ENCODE peak calls at places on chromosomes 7 and 10, in five cellular contexts. One of them, this sample, is unnamed.

GRCh38 chr7:152464312-152465117 is 28.7 kb upstream of the KMT2C start:
- DNase-seq in aorta: peak; percentile 92
- DNase-seq in transverse colon: peak; percentile 77
- DNase-seq in Peyer's patch: peak; percentile 56
- DNase-seq in MM.1S: peak; percentile 75
- DNase-seq in this sample: peak; percentile 90

GRCh38 chr10:101297901-101298451 is 56.0 kb upstream of the BTRC start:
- DNase-seq in aorta: peak; percentile 88
- DNase-seq in transverse colon: peak; percentile 66
- DNase-seq in Peyer's patch: peak; percentile 53
- DNase-seq in MM.1S: peak; percentile 55
- DNase-seq in this sample: peak; percentile 54

GRCh38 chr7:34655384-34655783 is 2.6 kb upstream of the NPSR1 start:
- DNase-seq in aorta: no peak
- DNase-seq in transverse colon: no peak
- DNase-seq in Peyer's patch: no peak
- DNase-seq in MM.1S: no peak
- DNase-seq in this sample: no peak

GRCh38 chr7:147145194-147145593 is 1028.6 kb downstream of the CNTNAP2 start:
- DNase-seq in aorta: no peak
- DNase-seq in transverse colon: no peak
- DNase-seq in Peyer's patch: no peak
- DNase-seq in MM.1S: no peak
- DNase-seq in this sample: no peak

GRCh38 chr7:1815051-1815481 is 145.0 kb downstream of the ELFN1 start:
- DNase-seq in aorta: peak; percentile 72
- DNase-seq in transverse colon: no peak
- DNase-seq in Peyer's patch: no peak
- DNase-seq in MM.1S: no peak
- DNase-seq in this sample: no peak

GRCh38 chr10:48467669-48468068 is 137.2 kb downstream of the ARHGAP22 start:
- DNase-seq in aorta: no peak
- DNase-seq in transverse colon: no peak
- DNase-seq in Peyer's patch: peak; percentile 3
- DNase-seq in MM.1S: no peak
- DNase-seq in this sample: no peak

GRCh38 chr10:101619983-101620382 is 31.9 kb downstream of the DPCD start:
- DNase-seq in aorta: no peak
- DNase-seq in transverse colon: no peak
- DNase-seq in Peyer's patch: no peak
- DNase-seq in MM.1S: no peak
- DNase-seq in this sample: no peak

GRCh38 chr10:69502589-69502988 is 51.3 kb downstream of the TSPAN15 start:
- DNase-seq in aorta: no peak
- DNase-seq in transverse colon: no peak
- DNase-seq in Peyer's patch: no peak
- DNase-seq in MM.1S: no peak
- DNase-seq in this sample: no peak

GRCh38 chr7:73811760-73812168 is 19.0 kb upstream of the CLDN4 start:
- DNase-seq in aorta: peak; percentile 91
- DNase-seq in transverse colon: peak; percentile 88
- DNase-seq in Peyer's patch: peak; percentile 32
- DNase-seq in MM.1S: peak; percentile 72
- DNase-seq in this sample: peak; percentile 57

GRCh38 chr7:79386688-79387422 is 66.6 kb downstream of the MAGI2 start:
- DNase-seq in aorta: no peak
- DNase-seq in transverse colon: no peak
- DNase-seq in Peyer's patch: no peak
- DNase-seq in MM.1S: no peak
- DNase-seq in this sample: peak; percentile 2

GRCh38 chr7:75054744-75055527 is 18.7 kb downstream of the RCC1L start:
- DNase-seq in aorta: peak; percentile 91
- DNase-seq in transverse colon: no peak
- DNase-seq in Peyer's patch: no peak
- DNase-seq in MM.1S: no peak
- DNase-seq in this sample: no peak

GRCh38 chr10:114271779-114272167 is 32.7 kb downstream of the VWA2 start:
- DNase-seq in aorta: no peak
- DNase-seq in transverse colon: no peak
- DNase-seq in Peyer's patch: no peak
- DNase-seq in MM.1S: no peak
- DNase-seq in this sample: peak; percentile 87

GRCh38 chr10:68900427-68901105 is 549 bp upstream of the DDX50 start:
- DNase-seq in aorta: peak; percentile 93
- DNase-seq in transverse colon: no peak
- DNase-seq in Peyer's patch: no peak
- DNase-seq in MM.1S: no peak
- DNase-seq in this sample: no peak

GRCh38 chr7:95322396-95322795 is 1.9 kb downstream of the PON1 start:
- DNase-seq in aorta: no peak
- DNase-seq in transverse colon: no peak
- DNase-seq in Peyer's patch: no peak
- DNase-seq in MM.1S: no peak
- DNase-seq in this sample: no peak

GRCh38 chr7:91185771-91186170 is 78.5 kb upstream of the FZD1 start:
- DNase-seq in aorta: no peak
- DNase-seq in transverse colon: no peak
- DNase-seq in Peyer's patch: no peak
- DNase-seq in MM.1S: no peak
- DNase-seq in this sample: no peak

GRCh38 chr7:16967174-16967868 is 85.5 kb upstream of the AGR3 start:
- DNase-seq in aorta: no peak
- DNase-seq in transverse colon: no peak
- DNase-seq in Peyer's patch: no peak
- DNase-seq in MM.1S: no peak
- DNase-seq in this sample: no peak

GRCh38 chr7:155660059-155660757 is 15.7 kb downstream of the RBM33 start:
- DNase-seq in aorta: no peak
- DNase-seq in transverse colon: no peak
- DNase-seq in Peyer's patch: no peak
- DNase-seq in MM.1S: no peak
- DNase-seq in this sample: no peak

GRCh38 chr7:46681865-46682503 is 760.9 kb upstream of the IGFBP3 start:
- DNase-seq in aorta: peak; percentile 73
- DNase-seq in transverse colon: no peak
- DNase-seq in Peyer's patch: no peak
- DNase-seq in MM.1S: no peak
- DNase-seq in this sample: no peak

GRCh38 chr10:127398140-127398966 is 150.8 kb upstream of the NPS start:
- DNase-seq in aorta: no peak
- DNase-seq in transverse colon: no peak
- DNase-seq in Peyer's patch: no peak
- DNase-seq in MM.1S: no peak
- DNase-seq in this sample: no peak

GRCh38 chr7:4226166-4226857 is 455.8 kb upstream of the FOXK1 start:
- DNase-seq in aorta: peak; percentile 22
- DNase-seq in transverse colon: no peak
- DNase-seq in Peyer's patch: no peak
- DNase-seq in MM.1S: no peak
- DNase-seq in this sample: no peak

GRCh38 chr10:126454045-126454751 is 65.9 kb upstream of the ADAM12 start:
- DNase-seq in aorta: no peak
- DNase-seq in transverse colon: no peak
- DNase-seq in Peyer's patch: no peak
- DNase-seq in MM.1S: no peak
- DNase-seq in this sample: no peak

GRCh38 chr7:41538810-41539724 is 163.8 kb downstream of the INHBA start:
- DNase-seq in aorta: no peak
- DNase-seq in transverse colon: no peak
- DNase-seq in Peyer's patch: no peak
- DNase-seq in MM.1S: no peak
- DNase-seq in this sample: no peak

GRCh38 chr10:52451817-52452216 is 137.7 kb downstream of the DKK1 start:
- DNase-seq in aorta: no peak
- DNase-seq in transverse colon: no peak
- DNase-seq in Peyer's patch: no peak
- DNase-seq in MM.1S: no peak
- DNase-seq in this sample: peak; percentile 63

GRCh38 chr10:15169555-15170407 is 1.3 kb upstream of the NMT2 start:
- DNase-seq in aorta: no peak
- DNase-seq in transverse colon: no peak
- DNase-seq in Peyer's patch: peak; percentile 67
- DNase-seq in MM.1S: no peak
- DNase-seq in this sample: no peak

GRCh38 chr10:6056411-6057135 is 5.6 kb downstream of the IL2RA start:
- DNase-seq in aorta: no peak
- DNase-seq in transverse colon: no peak
- DNase-seq in Peyer's patch: peak; percentile 12
- DNase-seq in MM.1S: no peak
- DNase-seq in this sample: no peak

GRCh38 chr10:112376578-112376855 is 2.6 kb downstream of the ACSL5 start:
- DNase-seq in aorta: no peak
- DNase-seq in transverse colon: no peak
- DNase-seq in Peyer's patch: peak; percentile 28
- DNase-seq in MM.1S: no peak
- DNase-seq in this sample: no peak

GRCh38 chr7:25792586-25792985 is 359.4 kb upstream of the NFE2L3 start:
- DNase-seq in aorta: no peak
- DNase-seq in transverse colon: no peak
- DNase-seq in Peyer's patch: no peak
- DNase-seq in MM.1S: no peak
- DNase-seq in this sample: no peak

GRCh38 chr7:79664884-79665676 is 211.6 kb upstream of the MAGI2 start:
- DNase-seq in aorta: no peak
- DNase-seq in transverse colon: no peak
- DNase-seq in Peyer's patch: no peak
- DNase-seq in MM.1S: no peak
- DNase-seq in this sample: no peak

GRCh38 chr10:16408379-16408778 is 28.4 kb upstream of the PTER start:
- DNase-seq in aorta: no peak
- DNase-seq in transverse colon: no peak
- DNase-seq in Peyer's patch: no peak
- DNase-seq in MM.1S: no peak
- DNase-seq in this sample: no peak

GRCh38 chr10:99775850-99776249 is 6.6 kb upstream of the ABCC2 start:
- DNase-seq in aorta: no peak
- DNase-seq in transverse colon: no peak
- DNase-seq in Peyer's patch: no peak
- DNase-seq in MM.1S: no peak
- DNase-seq in this sample: peak; percentile 86

GRCh38 chr7:89049043-89049442 is 253.5 kb upstream of the TEX47 start:
- DNase-seq in aorta: no peak
- DNase-seq in transverse colon: no peak
- DNase-seq in Peyer's patch: no peak
- DNase-seq in MM.1S: no peak
- DNase-seq in this sample: peak; percentile 12

GRCh38 chr10:109282510-109282909 is 640.8 kb downstream of the XPNPEP1 start:
- DNase-seq in aorta: no peak
- DNase-seq in transverse colon: no peak
- DNase-seq in Peyer's patch: no peak
- DNase-seq in MM.1S: no peak
- DNase-seq in this sample: peak; percentile 80

DNA sequence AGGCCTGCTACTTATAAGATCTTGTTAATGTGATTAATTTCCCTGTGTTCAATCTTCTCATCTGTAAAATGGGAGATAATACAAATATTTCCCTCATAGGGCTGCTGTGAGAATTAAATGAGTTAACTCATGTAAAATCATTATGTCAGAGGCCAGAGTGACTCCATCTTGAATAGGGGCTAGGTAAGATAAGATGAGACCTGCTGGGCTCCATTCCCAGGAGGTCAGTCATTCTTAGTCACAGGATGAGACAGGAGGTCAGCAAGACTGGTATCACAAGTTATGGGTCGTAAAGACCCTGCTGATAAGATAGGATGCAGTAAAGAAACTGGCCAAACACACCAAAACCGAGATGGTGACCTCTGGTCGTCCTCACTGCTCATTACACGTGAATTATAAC is 200.7 kb downstream of the CYP26A1 start:
- DNase-seq in aorta: no peak
- DNase-seq in transverse colon: no peak
- DNase-seq in Peyer's patch: no peak
- DNase-seq in MM.1S: no peak
- DNase-seq in this sample: no peak
- H3K27ac ChIP-seq in aorta: no peak overlapping the region
- H3K27ac ChIP-seq in transverse colon: no peak overlapping the region
- H3K27ac ChIP-seq in Peyer's patch: no peak overlapping the region
- H3K27ac ChIP-seq in MM.1S: no peak overlapping the region
- H3K27ac ChIP-seq in this sample: no peak overlapping the region

GRCh38 chr10:102802920-102803534 is 34.2 kb downstream of the CYP17A1 start:
- DNase-seq in aorta: peak; percentile 86
- DNase-seq in transverse colon: peak; percentile 29
- DNase-seq in Peyer's patch: no peak
- DNase-seq in MM.1S: no peak
- DNase-seq in this sample: peak; percentile 77
- H3K4me1 ChIP-seq in aorta: peaks cover 18% of the 10 kb centered on the region
- H3K4me1 ChIP-seq in transverse colon: peaks cover 36% of the 10 kb centered on the region
- H3K4me1 ChIP-seq in Peyer's patch: no peaks in the 10 kb centered on the region
- H3K4me1 ChIP-seq in MM.1S: peaks cover 18% of the 10 kb centered on the region
- H3K4me1 ChIP-seq in this sample: peaks cover 29% of the 10 kb centered on the region

DNA sequence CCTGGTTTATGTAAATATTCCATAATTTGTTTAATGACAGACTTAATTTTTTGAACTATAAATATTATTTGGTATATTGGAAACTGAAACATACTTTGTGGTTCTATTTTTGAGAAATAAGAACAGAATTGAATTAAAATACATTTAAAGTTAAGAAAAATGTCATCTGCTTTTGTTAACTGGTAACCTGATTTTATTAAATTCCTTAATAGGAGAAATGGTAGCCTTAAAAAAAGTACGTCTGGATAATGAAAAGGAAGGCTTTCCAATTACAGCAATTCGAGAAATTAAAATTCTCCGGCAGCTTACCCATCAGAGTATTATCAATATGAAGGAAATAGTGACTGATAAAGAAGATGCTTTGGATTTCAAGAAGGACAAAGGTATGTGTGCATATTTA is 51.6 kb downstream of the CDK13 start:
- DNase-seq in aorta: no peak
- DNase-seq in transverse colon: no peak
- DNase-seq in Peyer's patch: no peak
- DNase-seq in MM.1S: no peak
- DNase-seq in this sample: no peak
- H3K4me3 ChIP-seq in aorta: no peak overlapping the region
- H3K4me3 ChIP-seq in transverse colon: no peak overlapping the region
- H3K4me3 ChIP-seq in Peyer's patch: no peak overlapping the region
- H3K4me3 ChIP-seq in MM.1S: no peak overlapping the region
- H3K4me3 ChIP-seq in this sample: no peak overlapping the region

DNA sequence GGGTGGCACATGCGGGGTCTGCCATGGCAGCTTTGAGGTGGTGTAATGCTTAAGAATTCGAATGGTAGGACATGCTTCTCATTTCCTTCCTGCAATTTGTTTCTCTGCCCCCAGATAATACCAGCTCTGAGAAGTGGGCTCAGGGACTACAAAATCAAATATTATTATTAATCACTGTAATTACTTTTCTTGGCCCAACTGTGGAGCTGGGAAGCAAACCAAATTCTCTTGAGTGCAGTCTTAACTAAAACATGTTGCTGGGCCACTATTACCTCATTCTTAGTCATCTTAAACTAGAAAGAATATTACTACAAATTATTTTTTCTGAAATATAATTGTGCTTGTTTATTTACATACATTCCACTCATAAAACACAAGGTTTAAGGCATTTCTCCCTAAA is 566.7 kb upstream of the NRP1 start:
- DNase-seq in aorta: no peak
- DNase-seq in transverse colon: no peak
- DNase-seq in Peyer's patch: no peak
- DNase-seq in MM.1S: no peak
- DNase-seq in this sample: peak; percentile 62
- H3K27ac ChIP-seq in aorta: no peak overlapping the region
- H3K27ac ChIP-seq in transverse colon: peak overlapping the region; percentile 10
- H3K27ac ChIP-seq in Peyer's patch: no peak overlapping the region
- H3K27ac ChIP-seq in MM.1S: no peak overlapping the region
- H3K27ac ChIP-seq in this sample: peak overlapping the region; percentile 64

This sample was measured in SJSA1.